ENCODE peak calls at places on chromosomes 7 and 10, in four cellular contexts. One of them, this sample, is unnamed.

GRCh38 chr10:131822013-131822693 is 78.7 kb upstream of the PPP2R2D start:
- DNase-seq in upper lobe of right lung: peak
- DNase-seq in Peyer's patch: no peak
- DNase-seq in heart right ventricle: no peak
- DNase-seq in this sample: no peak

GRCh38 chr10:104049497-104050250 is 36.0 kb downstream of the COL17A1 start:
- DNase-seq in heart right ventricle: no peak
- DNase-seq in upper lobe of right lung: no peak
- DNase-seq in Peyer's patch: no peak
- DNase-seq in this sample: no peak

GRCh38 chr10:63628526-63629362 is 107.5 kb downstream of the REEP3 start:
- DNase-seq in heart right ventricle: peak
- DNase-seq in Peyer's patch: peak
- DNase-seq in upper lobe of right lung: peak
- DNase-seq in this sample: no peak

GRCh38 chr10:116607336-116607735 is 13.4 kb upstream of the PNLIPRP2 start:
- DNase-seq in heart right ventricle: no peak
- DNase-seq in Peyer's patch: no peak
- DNase-seq in upper lobe of right lung: no peak
- DNase-seq in this sample: no peak

GRCh38 chr10:46555713-46556514 is 544 bp downstream of the GPRIN2 start:
- DNase-seq in upper lobe of right lung: peak
- DNase-seq in heart right ventricle: no peak
- DNase-seq in Peyer's patch: peak
- DNase-seq in this sample: no peak

GRCh38 chr7:104906032-104906431 is 108.0 kb upstream of the KMT2E start:
- DNase-seq in heart right ventricle: no peak
- DNase-seq in Peyer's patch: no peak
- DNase-seq in upper lobe of right lung: no peak
- DNase-seq in this sample: no peak

GRCh38 chr7:132029369-132030160 is 473.1 kb upstream of the PODXL start:
- DNase-seq in upper lobe of right lung: no peak
- DNase-seq in Peyer's patch: no peak
- DNase-seq in heart right ventricle: no peak
- DNase-seq in this sample: no peak

GRCh38 chr7:50832744-50833143 is 50.0 kb upstream of the GRB10 start:
- DNase-seq in upper lobe of right lung: no peak
- DNase-seq in Peyer's patch: no peak
- DNase-seq in heart right ventricle: no peak
- DNase-seq in this sample: peak

GRCh38 chr7:138963675-138964074 is 17.5 kb downstream of the KIAA1549 start:
- DNase-seq in heart right ventricle: no peak
- DNase-seq in upper lobe of right lung: no peak
- DNase-seq in Peyer's patch: no peak
- DNase-seq in this sample: no peak

GRCh38 chr10:29109700-29110099 is 179.2 kb upstream of the LYZL1 start:
- DNase-seq in Peyer's patch: no peak
- DNase-seq in heart right ventricle: no peak
- DNase-seq in upper lobe of right lung: no peak
- DNase-seq in this sample: no peak

GRCh38 chr10:97943294-97943693 is 87.1 kb downstream of the CRTAC1 start:
- DNase-seq in heart right ventricle: no peak
- DNase-seq in upper lobe of right lung: no peak
- DNase-seq in Peyer's patch: no peak
- DNase-seq in this sample: no peak

GRCh38 chr7:22373911-22374310 is 17.0 kb upstream of the RAPGEF5 start:
- DNase-seq in heart right ventricle: no peak
- DNase-seq in upper lobe of right lung: no peak
- DNase-seq in Peyer's patch: no peak
- DNase-seq in this sample: no peak

GRCh38 chr7:80830000-80830399 is 88.9 kb downstream of the SEMA3C start:
- DNase-seq in Peyer's patch: no peak
- DNase-seq in heart right ventricle: no peak
- DNase-seq in upper lobe of right lung: no peak
- DNase-seq in this sample: no peak

GRCh38 chr7:15921576-15921975 is 235.1 kb upstream of the MEOX2 start:
- DNase-seq in Peyer's patch: no peak
- DNase-seq in heart right ventricle: no peak
- DNase-seq in upper lobe of right lung: no peak
- DNase-seq in this sample: no peak

GRCh38 chr10:128210215-128211063 is 84.2 kb upstream of the MKI67 start:
- DNase-seq in upper lobe of right lung: peak
- DNase-seq in heart right ventricle: peak
- DNase-seq in Peyer's patch: peak
- DNase-seq in this sample: no peak

GRCh38 chr10:63268139-63268797 is 135.1 kb downstream of the NRBF2 start:
- DNase-seq in upper lobe of right lung: no peak
- DNase-seq in heart right ventricle: no peak
- DNase-seq in Peyer's patch: no peak
- DNase-seq in this sample: peak

GRCh38 chr10:114879541-114880158 is 58.1 kb downstream of the FHIP2A start:
- DNase-seq in upper lobe of right lung: no peak
- DNase-seq in Peyer's patch: peak
- DNase-seq in heart right ventricle: peak
- DNase-seq in this sample: peak

GRCh38 chr10:26621889-26622681 is 75.4 kb upstream of the PDSS1 start:
- DNase-seq in Peyer's patch: peak
- DNase-seq in upper lobe of right lung: peak
- DNase-seq in heart right ventricle: no peak
- DNase-seq in this sample: no peak

GRCh38 chr7:77454802-77455201 is 38.7 kb upstream of the GSAP start:
- DNase-seq in heart right ventricle: no peak
- DNase-seq in Peyer's patch: no peak
- DNase-seq in upper lobe of right lung: no peak
- DNase-seq in this sample: no peak

GRCh38 chr7:21169667-21170605 is 257.9 kb upstream of the SP4 start:
- DNase-seq in heart right ventricle: no peak
- DNase-seq in upper lobe of right lung: no peak
- DNase-seq in Peyer's patch: no peak
- DNase-seq in this sample: no peak

GRCh38 chr7:119482209-119482608 is 790.8 kb upstream of the KCND2 start:
- DNase-seq in upper lobe of right lung: no peak
- DNase-seq in Peyer's patch: no peak
- DNase-seq in heart right ventricle: no peak
- DNase-seq in this sample: peak

GRCh38 chr7:571096-572012 is 51.7 kb upstream of the PDGFA start:
- DNase-seq in upper lobe of right lung: no peak
- DNase-seq in Peyer's patch: no peak
- DNase-seq in heart right ventricle: no peak
- DNase-seq in this sample: no peak
- H3K4me3 ChIP-seq in upper lobe of right lung: no peak
- H3K4me3 ChIP-seq in Peyer's patch: no peak
- H3K4me3 ChIP-seq in heart right ventricle: no peak
- H3K4me3 ChIP-seq in this sample: no peak

GRCh38 chr7:159253657-159254056 is 109.0 kb upstream of the VIPR2 start:
- DNase-seq in heart right ventricle: no peak
- DNase-seq in upper lobe of right lung: no peak
- DNase-seq in Peyer's patch: no peak
- DNase-seq in this sample: no peak
- H3K4me3 ChIP-seq in heart right ventricle: no peak
- H3K4me3 ChIP-seq in upper lobe of right lung: no peak
- H3K4me3 ChIP-seq in Peyer's patch: no peak
- H3K4me3 ChIP-seq in this sample: no peak

GRCh38 chr7:90347759-90348158 is 1.2 kb downstream of the GTPBP10 start:
- DNase-seq in heart right ventricle: no peak
- DNase-seq in Peyer's patch: no peak
- DNase-seq in upper lobe of right lung: no peak
- DNase-seq in this sample: no peak
- H3K4me3 ChIP-seq in heart right ventricle: peak
- H3K4me3 ChIP-seq in Peyer's patch: no peak
- H3K4me3 ChIP-seq in upper lobe of right lung: peak
- H3K4me3 ChIP-seq in this sample: peak

DNA sequence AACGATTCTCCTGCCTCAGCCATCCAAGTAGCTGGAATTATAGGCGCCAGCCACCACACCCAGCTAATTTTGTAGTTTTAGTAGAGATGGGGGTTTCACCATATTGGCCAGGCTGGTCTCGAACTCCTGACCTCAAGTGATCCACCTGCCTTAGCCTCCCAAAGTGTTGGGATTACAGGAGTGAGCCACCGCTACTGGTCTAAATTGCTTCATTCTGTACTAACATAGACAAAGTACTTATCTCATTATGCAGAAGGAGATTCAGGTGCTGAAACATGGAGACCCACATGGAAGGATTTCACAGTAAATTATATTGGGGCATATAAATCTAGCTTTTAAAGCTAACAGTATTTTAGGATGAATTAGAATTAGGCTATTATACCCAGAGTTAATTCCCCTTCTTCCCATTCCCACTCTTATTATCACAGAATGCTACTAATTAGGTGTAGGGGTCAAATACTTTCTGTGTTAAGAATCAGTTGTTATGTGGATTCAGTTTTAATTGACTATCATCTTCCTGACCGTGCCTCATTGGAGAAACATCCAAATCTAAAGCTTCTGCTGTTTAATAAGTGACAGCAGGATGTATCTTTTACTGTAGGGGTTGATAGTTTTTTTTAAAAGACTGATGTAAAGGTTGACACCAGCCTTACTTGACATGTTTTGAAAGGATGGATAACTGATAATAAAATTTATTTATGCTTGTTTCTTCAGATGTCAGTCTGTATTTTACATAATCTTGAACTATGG is 27.2 kb downstream of the ADK start:
- DNase-seq in heart right ventricle: no peak
- DNase-seq in Peyer's patch: no peak
- DNase-seq in upper lobe of right lung: no peak
- DNase-seq in this sample: no peak
- H3K4me3 ChIP-seq in heart right ventricle: no peak
- H3K4me3 ChIP-seq in Peyer's patch: no peak
- H3K4me3 ChIP-seq in upper lobe of right lung: peak
- H3K4me3 ChIP-seq in this sample: no peak

GRCh38 chr7:4744391-4745264 is 30.8 kb upstream of the AP5Z1 start:
- DNase-seq in heart right ventricle: peak
- DNase-seq in Peyer's patch: peak
- DNase-seq in upper lobe of right lung: peak
- DNase-seq in this sample: peak
- H3K4me3 ChIP-seq in heart right ventricle: peak
- H3K4me3 ChIP-seq in Peyer's patch: peak
- H3K4me3 ChIP-seq in upper lobe of right lung: peak
- H3K4me3 ChIP-seq in this sample: peak

GRCh38 chr7:151010307-151011096 is 13.8 kb downstream of the ATG9B start:
- DNase-seq in upper lobe of right lung: no peak
- DNase-seq in heart right ventricle: no peak
- DNase-seq in Peyer's patch: no peak
- DNase-seq in this sample: no peak
- H3K4me3 ChIP-seq in upper lobe of right lung: no peak
- H3K4me3 ChIP-seq in heart right ventricle: no peak
- H3K4me3 ChIP-seq in Peyer's patch: no peak
- H3K4me3 ChIP-seq in this sample: no peak